ENCODE peak calls at places on chromosome 13, in four cellular contexts. G is GM12878, T is K562, J is HepG2. K is an unnamed sample.

GRCh38 chr13:83215627-83216026 is 666.6 kb downstream of the SLITRK1 start:
- DNase-seq in T (no peak), G (no peak), J (no peak), K (no peak)

GRCh38 chr13:99860736-99861135 is 110.8 kb downstream of the ZIC5 start:
- DNase-seq in J (no peak), G (no peak), T (no peak), K (no peak)

GRCh38 chr13:109610517-109610916 is 175.9 kb downstream of the IRS2 start:
- DNase-seq in G (no peak), T (peak; percentile 12), J (no peak), K (peak; percentile 3)

GRCh38 chr13:66492479-66492878 is 737.7 kb downstream of the PCDH9 start:
- DNase-seq in G (no peak), J (peak; percentile 3), T (peak; percentile 2), K (peak; percentile 55)

GRCh38 chr13:32252812-32253440 is 62.2 kb downstream of the ZAR1L start:
- DNase-seq in T (no peak), J (no peak), G (no peak), K (no peak)

GRCh38 chr13:113397606-113398425 is 33.9 kb upstream of the GRTP1 start:
- DNase-seq in J (no peak), G (no peak), T (no peak), K (no peak)

GRCh38 chr13:84844473-84844872 is 954.7 kb downstream of the SLITRK6 start:
- DNase-seq in G (no peak), T (no peak), J (peak; percentile 1), K (peak; percentile 45)

GRCh38 chr13:94140027-94140426 is 339.5 kb downstream of the DCT start:
- DNase-seq in G (no peak), J (no peak), T (no peak), K (no peak)

GRCh38 chr13:59666504-59666903 is 497.2 kb downstream of the DIAPH3 start:
- DNase-seq in J (no peak), T (no peak), G (no peak), K (no peak)

GRCh38 chr13:75444016-75444415 is 38.0 kb downstream of the TBC1D4 start:
- DNase-seq in G (no peak), T (no peak), J (peak; percentile 29), K (no peak)

GRCh38 chr13:108525867-108526266 is 103.5 kb upstream of the MYO16 start:
- DNase-seq in J (no peak), G (no peak), T (no peak), K (no peak)

GRCh38 chr13:41694902-41695301 is 237.6 kb downstream of the RGCC start:
- DNase-seq in T (peak; percentile 9), G (peak; percentile 7), J (no peak), K (peak; percentile 22)

GRCh38 chr13:106657104-106657503 is 89.2 kb upstream of the ARGLU1 start:
- DNase-seq in J (no peak), G (no peak), T (no peak), K (no peak)

GRCh38 chr13:82636119-82636518 is 1246.2 kb downstream of the SLITRK1 start:
- DNase-seq in T (no peak), G (no peak), J (no peak), K (no peak)

GRCh38 chr13:60335531-60335930 is 61.5 kb upstream of the TDRD3 start:
- DNase-seq in G (no peak), T (no peak), J (peak; percentile 3), K (no peak)

GRCh38 chr13:113840541-113841354 is 23.1 kb downstream of the GAS6 start:
- DNase-seq in G (no peak), J (no peak), T (no peak), K (no peak)

GRCh38 chr13:34340534-34340933 is 522.6 kb downstream of the RFC3 start:
- DNase-seq in J (no peak), G (no peak), T (no peak), K (no peak)

GRCh38 chr13:31310356-31310755 is 110.6 kb downstream of the B3GLCT start:
- DNase-seq in T (no peak), G (no peak), J (no peak), K (no peak)

GRCh38 chr13:113747291-113747833 is 11.7 kb upstream of the TMEM255B start:
- DNase-seq in T (no peak), J (no peak), G (no peak), K (no peak)

GRCh38 chr13:26476111-26476743 is 81.3 kb upstream of the WASF3 start:
- DNase-seq in J (peak; percentile 34), T (no peak), G (no peak), K (no peak)

GRCh38 chr13:113836917-113837553 is 26.8 kb downstream of the GAS6 start:
- DNase-seq in J (no peak), G (no peak), T (no peak), K (no peak)

GRCh38 chr13:79501538-79502232 is 20.7 kb downstream of the NDFIP2 start:
- DNase-seq in G (no peak), J (no peak), T (no peak), K (no peak)

GRCh38 chr13:49711218-49711863 is 20.1 kb upstream of the EBPL start:
- DNase-seq in G (no peak), T (no peak), J (peak; percentile 60), K (no peak)

GRCh38 chr13:100197591-100198365 is 108.9 kb downstream of the PCCA start:
- DNase-seq in J (no peak), T (no peak), G (no peak), K (no peak)

GRCh38 chr13:26558074-26558805 is 757 bp downstream of the WASF3 start:
- DNase-seq in G (no peak), J (no peak), T (no peak), K (peak; percentile 25)

GRCh38 chr13:106355866-106356265 is 179.6 kb downstream of the EFNB2 start:
- DNase-seq in T (no peak), J (no peak), G (no peak), K (no peak)

GRCh38 chr13:40665061-40665753 is 1.2 kb downstream of the FOXO1 start:
- DNase-seq in T (peak; percentile 33), J (no peak), G (no peak), K (peak; percentile 21)

GRCh38 chr13:107450931-107451330 is 764.4 kb downstream of the LIG4 start:
- DNase-seq in G (no peak), T (no peak), J (no peak), K (no peak)

GRCh38 chr13:79745141-79745540 is 264.2 kb downstream of the NDFIP2 start:
- DNase-seq in T (no peak), J (no peak), G (no peak), K (no peak)

GRCh38 chr13:71625694-71626093 is 241.3 kb downstream of the DACH1 start:
- DNase-seq in G (no peak), T (no peak), J (no peak), K (no peak)

GRCh38 chr13:106318941-106319411 is 216.5 kb downstream of the EFNB2 start:
- DNase-seq in G (no peak), T (no peak), J (no peak), K (no peak)

GRCh38 chr13:75687145-75687763 is 51.1 kb downstream of the LMO7 start:
- DNase-seq in G (no peak), J (peak; percentile 46), T (peak; percentile 6), K (peak; percentile 62)

GRCh38 chr13:46367622-46368327 is 19.3 kb downstream of the RUBCNL start:
- DNase-seq in G (no peak), T (no peak), J (no peak), K (no peak)

DNA sequence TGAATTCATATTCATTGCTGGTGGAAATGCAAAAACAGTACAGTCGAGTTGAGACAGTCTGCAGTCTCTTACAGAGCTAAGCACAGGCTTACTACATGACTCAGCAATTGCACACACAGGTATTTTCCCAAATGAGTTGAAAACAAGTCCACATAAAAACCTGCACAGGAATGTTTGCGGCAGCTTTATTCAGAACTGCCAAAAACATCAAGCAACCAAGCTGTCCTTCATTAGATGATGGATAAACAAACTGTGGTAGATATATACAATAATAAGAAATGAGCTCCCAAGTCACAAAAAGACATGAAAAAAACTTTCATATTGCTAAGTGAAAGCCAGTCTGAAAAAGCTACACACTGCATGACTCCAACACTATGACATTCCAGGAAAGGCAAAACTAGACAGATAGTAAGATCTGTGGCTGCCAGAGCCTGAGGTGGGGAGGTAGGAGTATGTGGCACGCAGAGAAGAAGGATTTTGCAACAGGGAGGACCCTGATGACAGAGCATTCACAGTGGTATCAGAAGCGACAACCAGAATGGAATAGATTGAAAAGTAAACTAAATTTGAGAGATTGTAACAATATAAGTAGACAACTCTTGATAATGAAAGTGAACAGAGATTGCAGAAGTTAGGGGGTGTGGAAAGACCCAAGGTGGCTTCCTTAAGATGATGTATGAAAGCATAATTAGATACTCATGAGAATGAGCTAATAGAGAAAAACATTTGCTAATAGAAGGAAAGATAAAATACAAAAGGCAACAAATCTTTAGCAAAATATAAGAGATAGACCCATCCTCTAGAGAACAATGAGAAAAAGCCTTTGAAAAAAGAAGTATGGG is 52.7 kb downstream of the TSC22D1 start:
- DNase-seq in J (peak; percentile 67), G (peak; percentile 7), T (peak; percentile 5), K (no peak)
- TF ChIP-seq SP1 in J (no peak), G (no peak), T (no peak), K (no peak)

GRCh38 chr13:91574756-91575155 is 176.3 kb downstream of the GPC5 start:
- DNase-seq in T (no peak), G (no peak), J (no peak), K (no peak)
- TF ChIP-seq BHLHE40 in T (no peak), G (no peak), J (no peak), K (no peak)

DNA sequence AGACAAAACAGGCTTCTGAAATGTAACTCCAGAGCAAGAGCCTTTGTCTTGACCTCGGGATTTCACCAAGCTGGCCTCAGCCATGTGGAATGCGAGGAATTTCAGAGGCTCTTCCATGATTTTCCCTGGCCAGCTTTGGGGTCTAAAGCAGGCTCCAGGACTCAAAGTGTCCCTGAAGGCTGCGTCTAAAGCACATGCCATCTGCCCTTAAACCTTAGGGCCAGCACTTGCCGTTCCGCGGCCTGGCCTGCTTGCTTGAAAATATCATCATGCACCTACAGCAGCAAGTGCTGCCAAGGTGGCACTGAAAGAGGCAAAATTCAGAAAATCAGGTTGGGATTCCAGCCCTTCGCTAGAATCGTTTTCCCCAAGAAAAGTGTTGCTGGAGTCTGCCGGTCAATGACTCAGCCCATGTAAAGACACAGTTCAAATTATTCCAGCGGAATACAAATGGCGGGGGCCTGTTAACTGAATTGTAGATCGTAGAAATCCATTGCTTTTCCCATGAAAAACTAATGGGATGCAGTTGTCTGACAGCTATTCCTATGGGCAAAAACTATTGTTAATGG is 105.7 kb upstream of the RAP2A start:
- DNase-seq in J (no peak), T (no peak), G (no peak), K (no peak)
- TF ChIP-seq SP1 in J (no peak), T (no peak), G (no peak), K (no peak)

DNA sequence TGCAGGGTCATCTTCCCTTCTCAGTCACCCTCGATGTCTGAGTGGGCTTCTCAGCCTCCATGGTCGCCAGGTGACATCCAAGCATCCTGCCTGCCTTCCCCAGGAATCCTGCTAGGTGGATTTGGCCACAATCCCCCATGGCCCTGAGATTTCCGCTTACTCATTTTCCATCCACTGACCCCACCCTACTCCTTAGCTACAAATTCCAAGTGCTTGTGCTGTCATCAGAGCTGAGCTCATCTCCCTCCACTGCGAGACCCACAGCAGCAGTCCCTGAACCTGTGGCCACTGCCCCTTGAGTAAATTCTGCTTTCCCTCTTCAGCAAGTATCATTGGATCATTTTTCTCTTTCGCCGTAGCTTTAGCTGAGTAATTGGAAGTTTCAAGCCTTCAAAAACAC is 90.5 kb upstream of the ANKRD10 start:
- DNase-seq in G (no peak), J (no peak), T (no peak), K (no peak)
- TF ChIP-seq BHLHE40 in G (no peak), J (no peak), T (no peak), K (no peak)

K was measured in HEK293T.